ENCODE peak calls at places on chromosomes 1 and 21, in five cellular contexts. R, W, X, H and G are unnamed samples.

GRCh38 chr1:24970926-24971530 is 41.0 kb upstream of the RUNX3 start:
- DNase-seq in W (no peak), R (no peak), X (no peak), H (no peak), G (no peak)

GRCh38 chr1:115829947-115830346 is 11.0 kb downstream of the NHLH2 start:
- DNase-seq in R (no peak), W (no peak), X (no peak), H (no peak), G (no peak)

GRCh38 chr1:15707239-15707940 is 23.3 kb downstream of the PLEKHM2 start:
- DNase-seq in R (no peak), H (no peak), W (no peak), X (no peak), G (no peak)

GRCh38 chr1:11407301-11407994 is 71.5 kb upstream of the DISP3 start:
- DNase-seq in R (no peak), W (no peak), X (no peak), H (no peak), G (no peak)

GRCh38 chr1:199302554-199302953 is 663.7 kb downstream of the PTPRC start:
- DNase-seq in W (no peak), H (no peak), R (no peak), X (no peak), G (no peak)

GRCh38 chr1:180027949-180028445 is 73.4 kb downstream of the CEP350 start:
- DNase-seq in H (no peak), R (no peak), X (peak; percentile 78), W (no peak), G (no peak)

GRCh38 chr1:92940541-92940940 is 20.7 kb downstream of the DIPK1A start:
- DNase-seq in X (peak; percentile 29), W (no peak), R (no peak), H (no peak), G (no peak)

GRCh38 chr1:16296643-16297042 is 55.6 kb downstream of the FBXO42 start:
- DNase-seq in R (no peak), H (no peak), W (no peak), X (no peak), G (peak; percentile 43)

GRCh38 chr21:41923641-41924342 is 30.0 kb downstream of the C2CD2 start:
- DNase-seq in R (no peak), X (peak; percentile 74), H (no peak), W (no peak), G (no peak)

GRCh38 chr1:1364266-1364665 is 5.9 kb upstream of the MXRA8 start:
- DNase-seq in W (no peak), X (no peak), R (no peak), H (no peak), G (no peak)

GRCh38 chr1:94832446-94832845 is 12.3 kb downstream of the SLC44A3 start:
- DNase-seq in R (no peak), W (no peak), X (peak; percentile 23), H (no peak), G (no peak)

GRCh38 chr1:67853704-67854103 is 20.4 kb upstream of the GNG12 start:
- DNase-seq in R (no peak), H (peak; percentile 38), W (peak; percentile 58), X (peak; percentile 86), G (peak; percentile 12)

GRCh38 chr1:58440696-58441095 is 105.8 kb downstream of the OMA1 start:
- DNase-seq in X (no peak), H (no peak), W (no peak), R (no peak), G (no peak)

GRCh38 chr1:94125551-94126514 is 4.9 kb upstream of the ABCA4 start:
- DNase-seq in R (no peak), W (no peak), X (no peak), H (no peak), G (no peak)

GRCh38 chr1:155075535-155075934 is 3.1 kb upstream of the EFNA3 start:
- DNase-seq in W (no peak), H (no peak), R (no peak), X (no peak), G (no peak)

GRCh38 chr1:228158690-228159665 is 6.6 kb upstream of the IBA57 start:
- DNase-seq in X (no peak), W (no peak), R (no peak), H (no peak), G (no peak)

GRCh38 chr21:44441581-44442265 is 13.6 kb upstream of the LRRC3 start:
- DNase-seq in X (no peak), H (no peak), R (no peak), W (no peak), G (no peak)

GRCh38 chr1:147567594-147568381 is 26.5 kb downstream of the BCL9 start:
- DNase-seq in R (no peak), W (peak; percentile 51), X (no peak), H (no peak), G (no peak)

GRCh38 chr1:58919986-58920376 is 136.1 kb upstream of the JUN start:
- DNase-seq in R (no peak), X (no peak), H (no peak), W (no peak), G (no peak)

GRCh38 chr1:226814751-226815496 is 55.5 kb upstream of the PSEN2 start:
- DNase-seq in R (no peak), X (peak; percentile 77), H (no peak), W (peak; percentile 44), G (no peak)

GRCh38 chr1:192441492-192441891 is 124.7 kb downstream of the RGS21 start:
- DNase-seq in W (no peak), R (no peak), H (no peak), X (no peak), G (no peak)

GRCh38 chr1:25687221-25688017 is 70.8 kb downstream of the MAN1C1 start:
- DNase-seq in R (no peak), H (no peak), X (no peak), W (no peak), G (no peak)